ENCODE peak calls at places on chromosomes 13 and 19, in six cellular contexts. M, B, U, E, R and A are unnamed samples.

GRCh38 chr13:75771818-75772217 is 135.7 kb downstream of the LMO7 start:
- DNase-seq in M (peak), B (no peak), U (peak), E (no peak), R (no peak), A (no peak)

GRCh38 chr13:102940143-102940542 is 94.3 kb downstream of the ERCC5 start:
- DNase-seq in M (no peak), B (no peak), U (no peak), E (no peak), R (no peak), A (no peak)

GRCh38 chr19:16756649-16757048 is 37.0 kb downstream of the NWD1 start:
- DNase-seq in M (no peak), B (no peak), U (no peak), E (no peak), R (no peak), A (no peak)

GRCh38 chr13:36986462-36987240 is 12.5 kb downstream of the ALG5 start:
- DNase-seq in M (no peak), B (no peak), U (no peak), E (no peak), R (no peak), A (no peak)

GRCh38 chr13:40793339-40793738 is 3.9 kb downstream of the SLC25A15 start:
- DNase-seq in M (no peak), B (no peak), U (no peak), E (no peak), R (no peak), A (no peak)

GRCh38 chr13:65034266-65034665 is 2195.9 kb downstream of the PCDH9 start:
- DNase-seq in M (no peak), B (no peak), U (no peak), E (no peak), R (no peak), A (no peak)

GRCh38 chr19:51259348-51260245 is 8.7 kb downstream of the SIGLECL1 start:
- DNase-seq in M (no peak), B (peak), U (no peak), E (peak), R (no peak), A (no peak)

GRCh38 chr13:114341003-114341777 is 26.9 kb downstream of the CHAMP1 start:
- DNase-seq in M (no peak), B (no peak), U (no peak), E (no peak), R (no peak), A (no peak)

GRCh38 chr13:36680918-36681317 is 7.1 kb downstream of the SERTM1 start:
- DNase-seq in M (no peak), B (no peak), U (no peak), E (no peak), R (no peak), A (no peak)